ENCODE peak calls at places on chromosomes 2 and 18, in four cellular contexts. L, X, A and H are unnamed samples. For H3K4me1 and H3K9me3, the result is how much of the 10 kb centered on the place peaks cover.

GRCh38 chr2:108533832-108534576 is at the start of gene LIMS1:
- DNase-seq in X (peak), L (peak), A (peak), H (peak)

GRCh38 chr2:70553334-70553583 is 367 bp downstream of the TGFA start:
- DNase-seq in A (no peak), L (peak), X (peak), H (peak)

GRCh38 chr2:151766421-151767153 is 32.3 kb upstream of the NEB start:
- DNase-seq in X (no peak), L (no peak), A (peak), H (no peak)

GRCh38 chr2:36967236-36967876 is 1.0 kb upstream of the STRN start:
- DNase-seq in X (no peak), A (no peak), L (peak), H (peak)

GRCh38 chr2:225122582-225123486 is 80.6 kb upstream of the DOCK10 start:
- DNase-seq in X (no peak), L (no peak), A (peak), H (peak)

GRCh38 chr2:51620830-51621229 is 588.9 kb upstream of the NRXN1 start:
- DNase-seq in L (no peak), X (no peak), A (peak), H (no peak)

GRCh38 chr2:176246324-176246723 is 22.9 kb upstream of the MTX2 start:
- DNase-seq in X (no peak), L (no peak), A (no peak), H (no peak)

GRCh38 chr2:141201161-141201560 is 929.7 kb downstream of the LRP1B start:
- DNase-seq in L (no peak), A (no peak), X (no peak), H (no peak)

GRCh38 chr2:136319651-136320050 is 201.7 kb upstream of the CXCR4 start:
- DNase-seq in X (no peak), L (no peak), A (no peak), H (no peak)

GRCh38 chr2:235026649-235027557 is 75.1 kb downstream of the SH3BP4 start:
- DNase-seq in A (peak), L (peak), X (no peak), H (peak)

GRCh38 chr2:95058466-95058988 is 33.0 kb downstream of the MAL start:
- DNase-seq in L (no peak), A (no peak), X (no peak), H (no peak)

GRCh38 chr2:101720732-101721131 is 23.2 kb downstream of the MAP4K4 start:
- DNase-seq in A (no peak), X (no peak), L (no peak), H (no peak)
- H3K4me1 ChIP-seq in A (under half), X (half or more), L (under half), H (under half)

GRCh38 chr2:48316753-48317750 is 212.9 kb upstream of the STON1 start:
- DNase-seq in A (no peak), L (no peak), X (no peak), H (no peak)
- H3K4me3 ChIP-seq in A (no peak), L (no peak), X (no peak), H (no peak)

DNA sequence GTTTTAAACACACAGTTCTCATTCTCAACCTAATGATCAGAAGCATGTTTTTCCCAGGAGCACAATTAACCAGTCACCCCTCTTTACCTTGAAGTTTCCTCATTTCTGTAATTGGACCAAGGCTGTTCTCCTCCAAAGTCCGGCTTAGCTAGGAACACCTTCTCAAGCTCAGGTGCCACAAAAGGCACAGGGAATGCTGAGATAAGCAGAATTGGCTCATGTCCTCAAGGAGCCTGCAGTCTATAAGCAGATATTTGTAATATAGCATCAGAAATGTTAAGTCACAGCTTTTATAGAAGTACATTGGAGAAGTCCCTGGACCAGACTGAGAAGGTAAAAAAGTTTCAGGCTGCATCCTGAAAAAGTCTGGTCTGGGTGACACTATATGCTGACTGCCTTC is 20.7 kb downstream of the OSR1 start:
- DNase-seq in A (no peak), X (no peak), L (no peak), H (no peak)
- H3K9me3 ChIP-seq in A (under half), X (under half), L (under half), H (under half)

GRCh38 chr2:219252084-219252483 is 959 bp upstream of the TUBA4B start:
- DNase-seq in X (peak), A (no peak), L (no peak), H (peak)
- H3K4me1 ChIP-seq in X (half or more), A (under half), L (under half), H (under half)

GRCh38 chr18:7950380-7951143 is 383.4 kb downstream of the PTPRM start:
- DNase-seq in L (no peak), X (no peak), A (peak), H (peak)
- H3K4me3 ChIP-seq in L (no peak), X (no peak), A (no peak), H (no peak)